ENCODE peak calls at places on chromosomes 2 and 18, in four cellular contexts. L, J, Y and R are unnamed samples.

GRCh38 chr18:47627030-47627429 is 303.4 kb downstream of the SMAD2 start:
- DNase-seq in Y (no peak), J (no peak), L (no peak), R (no peak)

GRCh38 chr2:6946722-6947121 is 29.5 kb downstream of the RNF144A start:
- DNase-seq in Y (no peak), J (no peak), L (peak), R (peak)

GRCh38 chr2:175251425-175252041 is 70.0 kb upstream of the ATP5MC3 start:
- DNase-seq in L (peak), Y (peak), J (peak), R (peak)

GRCh38 chr18:53883771-53884170 is 340.7 kb downstream of the MBD2 start:
- DNase-seq in Y (no peak), J (no peak), L (no peak), R (no peak)

GRCh38 chr2:1773883-1774282 is 29.6 kb upstream of the PXDN start:
- DNase-seq in L (no peak), Y (no peak), J (no peak), R (no peak)

GRCh38 chr2:80303825-80304521 is 579 bp downstream of the LRRTM1 start:
- DNase-seq in Y (no peak), J (no peak), L (peak), R (no peak)

GRCh38 chr2:38474833-38475566 is 97.9 kb upstream of the ATL2 start:
- DNase-seq in Y (no peak), J (peak), L (no peak), R (no peak)

GRCh38 chr2:175630319-175631246 is 371.5 kb downstream of the LNPK start:
- DNase-seq in Y (no peak), L (no peak), J (peak), R (no peak)

GRCh38 chr2:138829326-138829725 is 49.1 kb upstream of the NXPH2 start:
- DNase-seq in J (peak), L (peak), Y (peak), R (no peak)

GRCh38 chr2:136085810-136086209 is 32.1 kb downstream of the CXCR4 start:
- DNase-seq in L (no peak), Y (no peak), J (no peak), R (no peak)

GRCh38 chr2:113842919-113843736 is 46.8 kb upstream of the ACTR3 start:
- DNase-seq in J (no peak), Y (no peak), L (peak), R (peak)

GRCh38 chr2:88307817-88308216 is 137.7 kb downstream of the THNSL2 start:
- DNase-seq in Y (peak), L (no peak), J (peak), R (no peak)

GRCh38 chr2:178962805-178963433 is 87.0 kb downstream of the CCDC141 start:
- DNase-seq in J (no peak), Y (no peak), L (no peak), R (no peak)

GRCh38 chr18:79062806-79063205 is 6.4 kb upstream of the ATP9B start:
- DNase-seq in Y (no peak), J (peak), L (no peak), R (no peak)

GRCh38 chr2:177604291-177605065 is 211.9 kb downstream of the AGPS start:
- DNase-seq in L (peak), J (peak), Y (peak), R (peak)

GRCh38 chr2:47509981-47510380 is 107.0 kb downstream of the MSH2 start:
- DNase-seq in Y (no peak), L (no peak), J (no peak), R (no peak)

GRCh38 chr2:75592028-75592427 is 31.3 kb upstream of the EVA1A start:
- DNase-seq in Y (peak), L (peak), J (peak), R (peak)

GRCh38 chr2:43010428-43011141 is 215.8 kb downstream of the ZFP36L2 start:
- DNase-seq in J (no peak), Y (no peak), L (no peak), R (peak)

GRCh38 chr18:33356735-33357134 is 83.8 kb downstream of the CCDC178 start:
- DNase-seq in L (no peak), J (no peak), Y (no peak), R (no peak)

GRCh38 chr2:893311-893710 is 57.3 kb upstream of the SNTG2 start:
- DNase-seq in J (no peak), L (no peak), Y (peak), R (no peak)

GRCh38 chr2:29336741-29337340 is 221.6 kb downstream of the CLIP4 start:
- DNase-seq in L (no peak), Y (no peak), J (no peak), R (no peak)

GRCh38 chr2:234840336-234840735 is 111.5 kb upstream of the SH3BP4 start:
- DNase-seq in Y (peak), J (peak), L (peak), R (peak)

GRCh38 chr18:74489631-74490030 is 6.5 kb upstream of the CNDP2 start:
- DNase-seq in Y (no peak), J (no peak), L (peak), R (peak)

GRCh38 chr2:240806459-240806858 is 13.6 kb downstream of the KIF1A start:
- DNase-seq in J (no peak), L (no peak), Y (no peak), R (no peak)

GRCh38 chr2:37865640-37866039 is 59.4 kb upstream of the RMDN2 start:
- DNase-seq in J (no peak), Y (no peak), L (no peak), R (no peak)

GRCh38 chr18:47730795-47731194 is 199.7 kb downstream of the SMAD2 start:
- DNase-seq in L (peak), Y (no peak), J (no peak), R (no peak)

GRCh38 chr2:176583530-176584101 is 314.4 kb downstream of the MTX2 start:
- DNase-seq in J (no peak), Y (no peak), L (peak), R (peak)

GRCh38 chr2:84388133-84388532 is 70.9 kb downstream of the SUCLG1 start:
- DNase-seq in L (no peak), J (no peak), Y (no peak), R (peak)

GRCh38 chr2:209209943-209210342 is 213.9 kb upstream of the MAP2 start:
- DNase-seq in Y (no peak), L (no peak), J (no peak), R (no peak)

GRCh38 chr2:165239230-165239629 is at the start of gene SCN2A:
- DNase-seq in J (peak), L (peak), Y (peak), R (peak)

GRCh38 chr18:9092665-9093064 is 9.8 kb upstream of the NDUFV2 start:
- DNase-seq in Y (no peak), L (peak), J (peak), R (no peak)

GRCh38 chr2:72919414-72920316 is 2.3 kb downstream of the EMX1 start:
- DNase-seq in Y (no peak), J (no peak), L (peak), R (no peak)

GRCh38 chr2:8049111-8049720 is 632.6 kb upstream of the ID2 start:
- DNase-seq in J (no peak), L (peak), Y (no peak), R (no peak)

GRCh38 chr2:183069174-183069573 is 9.4 kb upstream of the DUSP19 start:
- DNase-seq in L (no peak), J (no peak), Y (no peak), R (no peak)

GRCh38 chr2:150732064-150732463 is 244.6 kb upstream of the RND3 start:
- DNase-seq in L (peak), Y (no peak), J (no peak), R (peak)

GRCh38 chr2:15367205-15367604 is 193.9 kb downstream of the NBAS start:
- DNase-seq in J (no peak), L (no peak), Y (no peak), R (no peak)

GRCh38 chr18:40375811-40376210 is 1579.2 kb upstream of the PIK3C3 start:
- DNase-seq in Y (no peak), L (peak), J (no peak), R (peak)

GRCh38 chr2:98027955-98028593 is 32.3 kb upstream of the TMEM131 start:
- DNase-seq in L (peak), Y (no peak), J (no peak), R (peak)

GRCh38 chr2:217733461-217733860 is 269.3 kb downstream of the TNS1 start:
- DNase-seq in L (peak), Y (no peak), J (no peak), R (peak)

DNA sequence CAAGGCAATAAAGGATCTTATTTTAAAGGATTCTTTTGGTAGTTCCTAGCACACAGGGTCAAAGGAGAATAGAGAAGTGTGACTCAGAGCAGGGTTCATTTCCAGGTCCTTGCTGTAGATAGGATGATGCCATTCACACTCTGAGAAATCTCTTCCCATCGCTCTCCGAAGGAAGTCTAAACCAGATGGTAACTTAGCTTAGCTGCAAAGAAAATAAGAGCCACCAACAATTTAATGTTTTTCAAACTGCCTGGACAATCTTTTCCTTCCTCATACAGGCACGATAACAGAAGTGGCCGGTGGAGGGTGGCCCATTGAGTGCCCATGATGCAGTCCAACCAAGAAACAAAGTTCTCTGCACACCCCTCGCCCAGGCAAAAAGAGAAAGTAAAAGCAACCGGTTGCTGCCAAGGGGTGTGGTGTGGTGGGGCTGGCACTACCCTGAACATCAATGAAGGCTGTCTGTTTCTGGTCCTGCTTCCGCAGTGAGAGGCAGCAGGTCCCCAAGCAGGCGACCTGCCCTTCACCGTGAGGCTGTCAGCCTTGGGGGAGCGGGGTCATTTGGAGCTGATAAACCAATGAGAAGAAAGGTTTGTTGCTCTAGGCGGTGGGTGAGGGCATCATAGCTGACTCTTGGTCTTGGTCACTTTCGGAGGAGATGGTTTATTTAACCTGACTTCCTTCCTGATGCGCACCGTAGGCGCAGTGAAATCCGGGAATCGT is 105.6 kb upstream of the CD302 start:
- DNase-seq in Y (no peak), L (no peak), J (no peak), R (no peak)
- H3K9ac ChIP-seq in Y (no peak), L (peak), J (no peak), R (no peak)

DNA sequence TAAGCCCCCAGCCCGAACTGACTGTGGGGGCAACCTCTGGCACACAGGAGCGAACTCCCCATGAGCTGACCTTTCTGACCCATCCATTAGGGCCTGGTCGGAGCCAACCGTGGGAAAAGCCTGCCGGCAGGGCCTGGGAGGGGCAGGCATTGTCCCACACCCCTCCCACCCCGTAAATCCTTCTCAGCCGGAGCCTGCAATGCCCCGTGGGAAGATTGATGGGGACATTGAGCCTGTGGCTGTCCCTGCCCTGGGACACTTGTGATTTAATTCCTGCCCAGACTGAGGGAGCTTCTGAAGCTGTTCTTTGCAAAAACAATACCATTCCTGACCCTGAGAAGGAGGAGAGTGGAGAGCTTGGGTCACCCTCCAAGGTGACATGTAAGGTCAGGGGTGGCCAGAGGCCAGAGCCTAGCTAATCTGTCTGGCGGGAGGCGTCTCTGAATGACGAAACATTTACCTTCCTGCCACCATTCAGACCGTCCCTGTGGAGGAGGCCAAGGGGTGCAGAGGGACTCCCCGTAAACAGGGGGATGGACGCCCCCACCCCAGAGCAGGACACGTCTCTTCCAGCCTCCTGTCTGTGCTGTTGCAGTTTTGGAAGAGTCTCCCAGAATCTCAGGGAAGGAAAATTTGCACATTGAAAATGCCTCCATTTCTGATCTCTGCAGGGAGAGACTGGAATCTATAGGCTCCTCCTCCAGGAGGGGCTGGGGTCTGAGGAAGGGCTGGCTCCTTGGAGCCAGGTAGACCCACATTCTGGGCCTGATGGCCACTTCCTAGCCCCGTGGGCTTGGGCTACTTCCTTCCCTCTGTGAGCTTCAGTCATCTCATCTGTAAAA is 51.2 kb upstream of the HS6ST1 start:
- DNase-seq in L (no peak), Y (no peak), J (no peak), R (no peak)
- H2AFZ ChIP-seq in L (no peak), Y (no peak), J (no peak), R (no peak)

GRCh38 chr18:23835076-23835475 is 145.8 kb downstream of the LAMA3 start:
- DNase-seq in J (no peak), L (no peak), Y (no peak), R (no peak)

GRCh38 chr18:23838801-23839366 is 149.6 kb downstream of the LAMA3 start:
- DNase-seq in Y (no peak), J (no peak), L (peak), R (peak)

GRCh38 chr18:23838233-23838632 is 149.0 kb downstream of the LAMA3 start:
- DNase-seq in J (no peak), L (no peak), Y (no peak), R (no peak)

GRCh38 chr18:23835506-23835905 is 146.3 kb downstream of the LAMA3 start:
- DNase-seq in J (no peak), L (peak), Y (no peak), R (no peak)

GRCh38 chr18:23837591-23837990 is 148.3 kb downstream of the LAMA3 start:
- DNase-seq in J (no peak), Y (no peak), L (peak), R (peak)
- H3K9ac ChIP-seq in J (no peak), Y (no peak), L (peak), R (no peak)

GRCh38 chr2:232315923-232316299 is 62.6 kb upstream of the ALPP start:
- DNase-seq in Y (no peak), L (no peak), J (no peak), R (no peak)

GRCh38 chr2:232319117-232320037 is 59.2 kb upstream of the ALPP start:
- DNase-seq in J (no peak), L (no peak), Y (no peak), R (no peak)

GRCh38 chr2:232318175-232318855 is 60.2 kb upstream of the ALPP start:
- DNase-seq in Y (no peak), L (no peak), J (no peak), R (no peak)

GRCh38 chr2:232315049-232315922 is 63.3 kb upstream of the ALPP start:
- DNase-seq in L (peak), J (no peak), Y (no peak), R (peak)

DNA sequence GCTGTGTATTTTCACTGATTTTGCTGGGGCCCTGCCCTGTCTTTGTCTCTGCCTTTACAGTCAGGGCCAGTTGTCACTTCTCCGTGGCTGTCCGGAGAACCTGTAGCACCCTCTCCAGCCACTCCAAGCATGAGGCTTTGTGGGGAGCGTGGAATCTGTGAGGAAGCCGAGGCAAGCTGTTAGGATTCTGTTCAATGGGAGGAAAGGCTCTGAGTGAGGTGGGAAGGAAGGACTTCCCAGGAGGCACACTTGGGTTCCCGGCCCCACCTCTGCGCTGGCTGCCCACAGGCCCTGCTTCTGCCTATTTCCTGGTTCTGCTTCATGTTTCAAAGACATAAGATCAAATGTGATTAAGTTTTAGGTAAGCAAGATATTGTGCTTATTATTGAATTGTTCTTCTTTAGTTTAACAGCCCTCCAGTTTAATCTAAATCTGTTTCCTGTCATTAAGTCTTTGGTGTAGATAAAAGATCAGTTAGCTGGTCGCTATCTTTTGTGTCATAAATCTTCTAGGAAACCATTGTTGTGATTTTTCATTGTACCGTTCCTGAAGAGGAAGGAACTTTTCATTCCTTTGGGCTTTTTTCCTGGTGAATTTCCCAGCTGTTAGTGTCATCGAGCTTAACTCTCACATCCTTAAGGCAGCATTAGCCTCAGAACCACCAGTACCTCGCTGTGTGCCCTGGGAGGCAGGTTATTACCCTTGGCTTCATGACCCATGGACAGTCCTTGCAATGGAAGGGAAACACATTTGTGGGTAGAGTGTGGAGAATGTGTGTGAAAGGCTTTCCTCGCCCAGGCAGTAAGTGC is 62.0 kb upstream of the ALPP start:
- DNase-seq in L (peak), J (no peak), Y (no peak), R (no peak)
- H2AFZ ChIP-seq in L (no peak), J (no peak), Y (no peak), R (no peak)

GRCh38 chr2:69021027-69021426 is 8.0 kb downstream of the ANTXR1 start:
- DNase-seq in J (no peak), Y (no peak), L (peak), R (no peak)
- H3K9ac ChIP-seq in J (no peak), Y (no peak), L (no peak), R (no peak)